ENCODE peak calls at places on chromosome 12, in ten cellular contexts. X is OCI-LY7; G is DMS53; O is GM13976; D is NCI-H1417; U is stimulated activated CD4-positive, alpha-beta T cell treated with anti-CD3 and anti-CD28 coated beads, Interleukin-15, amount 100 ng/mL, for 48 hours; K is activated naive CD4-positive, alpha-beta T cell; Z is heart left ventricle; H is fibroblast of lung; L is ascending aorta. R is an unnamed sample.

GRCh38 chr12:44696542-44696941 is 179.6 kb downstream of the NELL2 start:
- DNase-seq in H (no peak), Z (no peak), K (no peak), G (peak), O (no peak), L (no peak), X (no peak), U (no peak), D (no peak), R (peak)

GRCh38 chr12:121391619-121392324 is 8.1 kb upstream of the RNF34 start:
- DNase-seq in O (peak), X (no peak), H (peak), Z (no peak), K (no peak), L (no peak), G (no peak), D (no peak), U (peak), R (no peak)

GRCh38 chr12:44571031-44571550 is 305.0 kb downstream of the NELL2 start:
- DNase-seq in L (no peak), Z (no peak), X (no peak), G (peak), H (peak), U (no peak), D (no peak), O (no peak), K (no peak), R (peak)

GRCh38 chr12:121427556-121428055 is 27.7 kb downstream of the RNF34 start:
- DNase-seq in X (no peak), O (no peak), D (no peak), G (no peak), L (no peak), Z (no peak), H (no peak), K (no peak), U (no peak), R (no peak)

GRCh38 chr12:123591702-123592481 is 7.5 kb downstream of the TMED2 start:
- DNase-seq in U (no peak), K (no peak), Z (no peak), H (peak), L (no peak), O (no peak), X (no peak), D (no peak), G (no peak), R (no peak)

GRCh38 chr12:96015672-96016071 is 19.5 kb upstream of the HAL start:
- DNase-seq in G (peak), U (no peak), O (no peak), Z (no peak), H (peak), D (no peak), L (no peak), X (no peak), K (no peak), R (peak)

GRCh38 chr12:96294831-96295230 is 100.7 kb downstream of the ELK3 start:
- DNase-seq in X (no peak), D (no peak), O (no peak), H (peak), K (no peak), G (no peak), L (no peak), U (no peak), Z (no peak), R (no peak)

GRCh38 chr12:42255221-42255874 is 17.3 kb upstream of the YAF2 start:
- DNase-seq in X (no peak), H (no peak), O (no peak), K (no peak), G (peak), L (no peak), Z (no peak), D (no peak), U (no peak), R (no peak)

GRCh38 chr12:89622115-89622514 is 86.5 kb downstream of the ATP2B1 start:
- DNase-seq in G (no peak), O (no peak), Z (no peak), U (no peak), K (no peak), D (no peak), L (no peak), H (no peak), X (no peak), R (no peak)

GRCh38 chr12:2256453-2256852 is 203.7 kb downstream of the CACNA1C start:
- DNase-seq in Z (no peak), G (no peak), X (no peak), U (no peak), D (no peak), H (peak), L (no peak), K (no peak), O (no peak), R (no peak)

GRCh38 chr12:12372946-12373722 is 16.3 kb downstream of the BORCS5 start:
- DNase-seq in D (no peak), H (no peak), X (no peak), O (no peak), Z (no peak), L (no peak), K (no peak), U (no peak), G (no peak), R (no peak)

GRCh38 chr12:131606218-131606899 is 104.5 kb upstream of the SFSWAP start:
- DNase-seq in X (no peak), Z (no peak), G (no peak), D (no peak), O (no peak), U (no peak), K (no peak), H (no peak), L (no peak), R (no peak)

GRCh38 chr12:114096461-114096860 is 130.3 kb upstream of the RBM19 start:
- DNase-seq in L (no peak), K (no peak), U (no peak), D (no peak), O (no peak), H (no peak), Z (no peak), X (no peak), G (no peak), R (no peak)

GRCh38 chr12:51077930-51078329 is 5.5 kb downstream of the CSRNP2 start:
- DNase-seq in X (peak), D (no peak), U (no peak), L (no peak), G (no peak), K (no peak), Z (no peak), O (no peak), H (peak), R (peak)

GRCh38 chr12:80282761-80283160 is 161.3 kb upstream of the PTPRQ start:
- DNase-seq in U (no peak), K (no peak), L (no peak), G (no peak), X (no peak), H (peak), D (no peak), Z (no peak), O (no peak), R (no peak)

GRCh38 chr12:77845831-77846230 is 15.1 kb downstream of the NAV3 start:
- DNase-seq in O (no peak), X (no peak), Z (no peak), U (no peak), L (no peak), G (peak), H (peak), D (no peak), K (no peak), R (no peak)

GRCh38 chr12:127941332-127941731 is 325.6 kb upstream of the TMEM132C start:
- DNase-seq in K (no peak), Z (no peak), G (no peak), O (no peak), H (peak), X (no peak), D (no peak), L (no peak), U (no peak), R (no peak)

GRCh38 chr12:4012977-4013968 is 140.1 kb upstream of the PARP11 start:
- DNase-seq in H (no peak), Z (no peak), K (no peak), U (no peak), G (no peak), X (no peak), D (no peak), L (no peak), O (no peak), R (no peak)

GRCh38 chr12:1644523-1645438 is 15.8 kb downstream of the WNT5B start:
- DNase-seq in X (no peak), H (peak), L (no peak), U (no peak), Z (peak), K (no peak), D (peak), O (no peak), G (peak), R (no peak)

GRCh38 chr12:24742378-24742777 is 206.5 kb downstream of the BCAT1 start:
- DNase-seq in H (no peak), G (no peak), X (peak), L (no peak), Z (no peak), D (no peak), K (no peak), U (no peak), O (peak), R (peak)

GRCh38 chr12:95789126-95790024 is 1.2 kb downstream of the NTN4 start:
- DNase-seq in L (no peak), O (peak), D (peak), H (no peak), Z (peak), U (no peak), G (peak), X (no peak), K (no peak), R (peak)

GRCh38 chr12:94263011-94263786 is 114.8 kb downstream of the PLXNC1 start:
- DNase-seq in X (peak), K (peak), Z (no peak), H (no peak), G (peak), L (no peak), U (peak), D (no peak), O (peak), R (no peak)

GRCh38 chr12:127552838-127553237 is 714.1 kb upstream of the TMEM132C start:
- DNase-seq in O (no peak), K (no peak), X (no peak), H (no peak), G (no peak), U (no peak), L (no peak), Z (no peak), D (no peak), R (no peak)

GRCh38 chr12:66514581-66514980 is 164.3 kb downstream of the GRIP1 start:
- DNase-seq in K (no peak), H (peak), X (no peak), O (no peak), G (no peak), U (no peak), D (no peak), Z (no peak), L (no peak), R (no peak)

GRCh38 chr12:12562016-12562483 is 613 bp downstream of the DUSP16 start:
- DNase-seq in O (peak), L (no peak), G (peak), D (peak), Z (peak), H (peak), K (no peak), U (no peak), X (peak), R (peak)

GRCh38 chr12:25495336-25496097 is 57.6 kb downstream of the LMNTD1 start:
- DNase-seq in G (peak), Z (no peak), X (no peak), U (no peak), L (no peak), K (no peak), D (no peak), H (peak), O (no peak), R (peak)

GRCh38 chr12:96177013-96177412 is 17.2 kb upstream of the ELK3 start:
- DNase-seq in X (no peak), K (no peak), D (no peak), O (no peak), L (no peak), G (no peak), Z (no peak), H (peak), U (peak), R (no peak)

GRCh38 chr12:11460343-11461023 is 65.1 kb upstream of the PRB2 start:
- DNase-seq in G (no peak), X (no peak), L (no peak), Z (no peak), U (no peak), D (no peak), H (no peak), K (no peak), O (no peak), R (peak)

GRCh38 chr12:128783129-128783574 is 40.6 kb downstream of the SLC15A4 start:
- DNase-seq in L (no peak), D (no peak), X (no peak), U (peak), H (peak), O (peak), K (no peak), Z (no peak), G (peak), R (no peak)

GRCh38 chr12:26488339-26488738 is 293.0 kb downstream of the SSPN start:
- DNase-seq in O (no peak), D (no peak), K (no peak), Z (no peak), U (no peak), L (no peak), H (no peak), X (no peak), G (peak), R (peak)

GRCh38 chr12:124560519-124560918 is 6.9 kb downstream of the NCOR2 start:
- DNase-seq in U (no peak), O (no peak), D (no peak), H (no peak), Z (no peak), K (no peak), L (no peak), X (no peak), G (no peak), R (no peak)

R was measured in mesendoderm.